ENCODE peak calls at places on chromosomes 11 and 22, in eight cellular contexts. N is pancreas; Y is stimulated activated CD4-positive, alpha-beta T cell treated with anti-CD3 and anti-CD28 coated beads, Interleukin-4, amount 100 ng/mL, for 48 hours; S is NCI-H524 treated with DMSO at 0.1 percent for 48 hours; U is GDM1; K is stimulated activated CD8-positive, alpha-beta memory T cell treated with anti-CD3 and anti-CD28 coated beads, Interleukin-4, amount 100 ng/mL, for 1 hour; C is DMS153; J is coronary artery. Z is an unnamed sample.

GRCh38 chr11:1877211-1878133 is 14.2 kb downstream of the PRR33 start:
- DNase-seq in N (peak), Y (no peak), S (no peak), U (no peak), K (no peak), C (peak), J (peak), Z (no peak)

GRCh38 chr11:86070435-86071056 is 1.7 kb upstream of the PICALM start:
- DNase-seq in N (no peak), Y (no peak), S (no peak), U (no peak), K (no peak), C (no peak), J (no peak), Z (no peak)

GRCh38 chr22:24968066-24968561 is 15.6 kb downstream of the KIAA1671 start:
- DNase-seq in N (no peak), Y (no peak), S (no peak), U (no peak), K (no peak), C (no peak), J (no peak), Z (no peak)

GRCh38 chr11:134372536-134372935 is 39.5 kb downstream of the B3GAT1 start:
- DNase-seq in N (no peak), Y (no peak), S (no peak), U (no peak), K (no peak), C (no peak), J (no peak), Z (no peak)

GRCh38 chr11:134530826-134531225 is 118.8 kb upstream of the B3GAT1 start:
- DNase-seq in N (no peak), Y (no peak), S (no peak), U (no peak), K (no peak), C (no peak), J (peak), Z (no peak)

GRCh38 chr22:20946080-20946986 is 20.7 kb upstream of the AIFM3 start:
- DNase-seq in N (no peak), Y (no peak), S (no peak), U (no peak), K (no peak), C (no peak), J (no peak), Z (no peak)

GRCh38 chr11:44804449-44805151 is 77.8 kb downstream of the TSPAN18 start:
- DNase-seq in N (no peak), Y (no peak), S (no peak), U (no peak), K (no peak), C (no peak), J (no peak), Z (no peak)

GRCh38 chr11:122253541-122254317 is 137.7 kb upstream of the BLID start:
- DNase-seq in N (no peak), Y (no peak), S (no peak), U (no peak), K (no peak), C (no peak), J (no peak), Z (no peak)

GRCh38 chr22:31920306-31920705 is 24.0 kb upstream of the YWHAH start:
- DNase-seq in N (no peak), Y (no peak), S (no peak), U (no peak), K (no peak), C (no peak), J (no peak), Z (no peak)

GRCh38 chr11:89495951-89496350 is 4.8 kb upstream of the NOX4 start:
- DNase-seq in N (no peak), Y (no peak), S (no peak), U (no peak), K (no peak), C (no peak), J (no peak), Z (no peak)

GRCh38 chr22:41201146-41201545 is 4.0 kb upstream of the L3MBTL2 start:
- DNase-seq in N (no peak), Y (no peak), S (no peak), U (no peak), K (no peak), C (peak), J (no peak), Z (no peak)

GRCh38 chr22:21568207-21569075 is 927 bp downstream of the UBE2L3 start:
- DNase-seq in N (no peak), Y (no peak), S (no peak), U (no peak), K (no peak), C (no peak), J (no peak), Z (no peak)

GRCh38 chr22:27107824-27108223 is 450.4 kb downstream of the MIAT start:
- DNase-seq in N (peak), Y (no peak), S (peak), U (no peak), K (no peak), C (peak), J (peak), Z (no peak)

GRCh38 chr11:32396991-32397390 is 38.3 kb downstream of the WT1 start:
- DNase-seq in N (no peak), Y (no peak), S (no peak), U (no peak), K (no peak), C (no peak), J (no peak), Z (no peak)

GRCh38 chr22:50705851-50706351 is 32.1 kb upstream of the ACR start:
- DNase-seq in N (peak), Y (no peak), S (no peak), U (no peak), K (no peak), C (no peak), J (no peak), Z (no peak)

GRCh38 chr22:41857160-41857859 is 24.4 kb downstream of the SREBF2 start:
- DNase-seq in N (no peak), Y (peak), S (no peak), U (peak), K (peak), C (peak), J (no peak), Z (no peak)

GRCh38 chr11:94315664-94316063 is 11.3 kb downstream of the IZUMO1R start:
- DNase-seq in N (no peak), Y (no peak), S (no peak), U (no peak), K (no peak), C (no peak), J (no peak), Z (no peak)

GRCh38 chr11:113555071-113555739 is 80.0 kb upstream of the DRD2 start:
- DNase-seq in N (no peak), Y (no peak), S (peak), U (no peak), K (no peak), C (no peak), J (no peak), Z (no peak)

GRCh38 chr22:49825436-49825835 is 2.2 kb downstream of the BRD1 start:
- DNase-seq in N (no peak), Y (no peak), S (no peak), U (no peak), K (no peak), C (no peak), J (no peak), Z (no peak)

GRCh38 chr22:26995222-26995621 is 337.8 kb downstream of the MIAT start:
- DNase-seq in N (no peak), Y (no peak), S (peak), U (no peak), K (no peak), C (peak), J (no peak), Z (no peak)

GRCh38 chr11:14700593-14700992 is 57.0 kb downstream of the PDE3B start:
- DNase-seq in N (no peak), Y (no peak), S (no peak), U (no peak), K (no peak), C (no peak), J (no peak), Z (no peak)

GRCh38 chr11:62716816-62717215 is 9.3 kb downstream of the GNG3 start:
- DNase-seq in N (no peak), Y (no peak), S (no peak), U (no peak), K (no peak), C (no peak), J (no peak), Z (no peak)

GRCh38 chr11:77771135-77771534 is 49.4 kb downstream of the RSF1 start:
- DNase-seq in N (no peak), Y (no peak), S (no peak), U (no peak), K (no peak), C (no peak), J (no peak), Z (no peak)

GRCh38 chr22:36569999-36570398 is 41.0 kb upstream of the EIF3D start:
- DNase-seq in N (no peak), Y (no peak), S (peak), U (no peak), K (no peak), C (peak), J (no peak), Z (no peak)

GRCh38 chr11:46253258-46254134 is 24.0 kb upstream of the CREB3L1 start:
- DNase-seq in N (no peak), Y (no peak), S (no peak), U (no peak), K (no peak), C (no peak), J (no peak), Z (no peak)

GRCh38 chr11:27367881-27368280 is 4.9 kb upstream of the CCDC34 start:
- DNase-seq in N (no peak), Y (no peak), S (no peak), U (no peak), K (no peak), C (peak), J (no peak), Z (no peak)

GRCh38 chr22:38760477-38761201 is 4.8 kb upstream of the SUN2 start:
- DNase-seq in N (no peak), Y (no peak), S (peak), U (no peak), K (no peak), C (no peak), J (no peak), Z (no peak)

Z was measured in GM12891.